ENCODE peak calls at places on chromosomes 7 and 10, in five cellular contexts. O is H7, U is GM13976, J is NCI-H1105, V is NCI-H82. H is an unnamed sample.

GRCh38 chr10:8758029-8758428 is 703.5 kb downstream of the GATA3 start:
- DNase-seq in U (no peak), V (no peak), O (no peak), J (no peak), H (no peak)

GRCh38 chr10:88332526-88333265 is 250.4 kb downstream of the RNLS start:
- DNase-seq in O (no peak), V (no peak), J (no peak), U (no peak), H (no peak)

GRCh38 chr7:51467384-51468017 is 150.9 kb upstream of the COBL start:
- DNase-seq in J (no peak), V (no peak), U (no peak), O (no peak), H (no peak)

GRCh38 chr10:122331100-122331499 is 43.4 kb upstream of the PLEKHA1 start:
- DNase-seq in J (no peak), V (no peak), O (no peak), U (no peak), H (no peak)

GRCh38 chr10:44952779-44953231 is 6.8 kb upstream of the RASSF4 start:
- DNase-seq in O (no peak), V (no peak), U (no peak), J (no peak), H (peak)

GRCh38 chr10:44986670-44987069 is 8.1 kb upstream of the DEPP1 start:
- DNase-seq in U (no peak), J (no peak), O (no peak), V (no peak), H (peak)

GRCh38 chr10:58952162-58952561 is 224.3 kb upstream of the PHYHIPL start:
- DNase-seq in O (no peak), U (no peak), J (no peak), V (no peak), H (no peak)

GRCh38 chr7:117283371-117283770 is 39.5 kb downstream of the WNT2 start:
- DNase-seq in U (no peak), V (no peak), J (no peak), O (no peak), H (peak)

GRCh38 chr10:36534471-36535002 is 590.9 kb upstream of the ANKRD30A start:
- DNase-seq in V (peak), O (no peak), J (no peak), U (no peak), H (peak)

GRCh38 chr7:129617607-129618006 is 6.1 kb downstream of the NRF1 start:
- DNase-seq in O (no peak), U (no peak), J (no peak), V (no peak), H (no peak)

GRCh38 chr7:144835166-144835611 is 664 bp downstream of the TPK1 start:
- DNase-seq in J (peak), V (peak), O (peak), U (peak), H (peak)

GRCh38 chr7:123210986-123211385 is 11.2 kb upstream of the SLC13A1 start:
- DNase-seq in V (peak), O (no peak), J (no peak), U (no peak), H (no peak)

GRCh38 chr10:117980216-117980615 is 66.5 kb downstream of the RAB11FIP2 start:
- DNase-seq in O (no peak), U (no peak), V (no peak), J (no peak), H (no peak)

GRCh38 chr10:45427956-45428338 is 53.9 kb downstream of the ALOX5 start:
- DNase-seq in V (no peak), U (no peak), J (no peak), O (no peak), H (no peak)

GRCh38 chr10:89783406-89783805 is 82.0 kb downstream of the KIF20B start:
- DNase-seq in U (no peak), V (no peak), O (no peak), J (no peak), H (no peak)

GRCh38 chr10:16987129-16987670 is 142.4 kb downstream of the CUBN start:
- DNase-seq in J (no peak), O (no peak), V (no peak), U (no peak), H (no peak)

GRCh38 chr10:110530131-110530831 is 32.6 kb downstream of the DUSP5 start:
- DNase-seq in V (no peak), U (no peak), O (peak), J (no peak), H (peak)

GRCh38 chr10:131872837-131873375 is 27.9 kb upstream of the PPP2R2D start:
- DNase-seq in U (no peak), V (no peak), J (no peak), O (peak), H (no peak)

GRCh38 chr10:128902031-128902710 is 564.9 kb upstream of the MGMT start:
- DNase-seq in U (no peak), V (no peak), O (no peak), J (no peak), H (no peak)

GRCh38 chr10:124564881-124565280 is 103.3 kb downstream of the LHPP start:
- DNase-seq in J (no peak), O (peak), V (no peak), U (no peak), H (no peak)

GRCh38 chr10:58573970-58574538 is 61.4 kb downstream of the BICC1 start:
- DNase-seq in J (no peak), V (peak), U (no peak), O (no peak), H (no peak)

GRCh38 chr7:42876182-42877068 is 35.4 kb downstream of the C7orf25 start:
- DNase-seq in V (peak), J (no peak), O (peak), U (peak), H (peak)

GRCh38 chr7:27739301-27739913 is 555 bp upstream of the TAX1BP1 start:
- DNase-seq in J (no peak), O (no peak), U (peak), V (peak), H (no peak)

GRCh38 chr10:11468126-11468742 is 143.2 kb downstream of the USP6NL start:
- DNase-seq in O (no peak), J (no peak), U (no peak), V (no peak), H (no peak)

GRCh38 chr10:8416192-8416701 is 361.8 kb downstream of the GATA3 start:
- DNase-seq in J (no peak), O (no peak), U (peak), V (no peak), H (peak)

GRCh38 chr10:83539528-83540308 is 599.6 kb upstream of the GHITM start:
- DNase-seq in V (peak), J (no peak), U (no peak), O (peak), H (peak)

GRCh38 chr7:108193593-108194498 is 63.7 kb upstream of the LAMB4 start:
- DNase-seq in J (peak), U (no peak), O (no peak), V (no peak), H (no peak)

GRCh38 chr7:83162402-83163256 is at the start of gene PCLO:
- DNase-seq in U (peak), J (peak), O (peak), V (peak), H (peak)

GRCh38 chr10:84685047-84685660 is 356.8 kb downstream of the CCSER2 start:
- DNase-seq in O (no peak), J (no peak), V (no peak), U (no peak), H (no peak)

GRCh38 chr7:116543664-116544063 is 18.8 kb downstream of the CAV1 start:
- DNase-seq in V (no peak), U (no peak), J (no peak), O (no peak), H (no peak)

GRCh38 chr10:63673246-63673645 is 152.0 kb downstream of the REEP3 start:
- DNase-seq in J (no peak), V (no peak), U (no peak), O (no peak), H (no peak)

GRCh38 chr7:42883950-42884349 is 27.9 kb downstream of the C7orf25 start:
- DNase-seq in J (no peak), V (no peak), U (no peak), O (peak), H (no peak)

GRCh38 chr7:137829337-137829992 is 17.3 kb downstream of the DGKI start:
- DNase-seq in O (no peak), U (no peak), J (no peak), V (no peak), H (no peak)